ENCODE peak calls at places on chromosomes 6 and 20, in six cellular contexts. M, L, I, W, K and A are unnamed samples.

GRCh38 chr6:167152858-167153257 is 4.9 kb downstream of the GPR31 start:
- DNase-seq in M (no peak), K (no peak), I (no peak), W (peak), L (no peak), A (no peak)

GRCh38 chr6:135974416-135974815 is 122.9 kb downstream of the PDE7B start:
- DNase-seq in M (no peak), W (no peak), I (no peak), L (no peak), K (no peak), A (no peak)

GRCh38 chr6:6758915-6759654 is 170.6 kb downstream of the LY86 start:
- DNase-seq in I (peak), W (peak), L (peak), K (peak), M (peak), A (peak)

GRCh38 chr6:134680433-134680832 is 269.5 kb downstream of the ALDH8A1 start:
- DNase-seq in K (no peak), W (no peak), L (no peak), M (no peak), I (no peak), A (no peak)

GRCh38 chr6:46392294-46392693 is 99.0 kb downstream of the RCAN2 start:
- DNase-seq in W (no peak), K (no peak), M (no peak), L (no peak), I (no peak), A (no peak)

GRCh38 chr6:165227644-165228329 is 81.6 kb downstream of the C6orf118 start:
- DNase-seq in I (no peak), L (no peak), K (no peak), W (no peak), M (no peak), A (peak)

GRCh38 chr20:46060301-46060881 is 29.4 kb downstream of the NCOA5 start:
- DNase-seq in K (peak), I (no peak), M (no peak), L (no peak), W (peak), A (peak)

GRCh38 chr6:71855406-71855805 is 30.9 kb upstream of the RIMS1 start:
- DNase-seq in L (no peak), W (no peak), I (peak), M (no peak), K (no peak), A (peak)

GRCh38 chr6:134519456-134519855 is 201.5 kb upstream of the SGK1 start:
- DNase-seq in K (peak), I (no peak), W (peak), L (no peak), M (no peak), A (peak)

GRCh38 chr6:160221423-160221822 is 37.2 kb downstream of the SLC22A2 start:
- DNase-seq in M (no peak), K (no peak), L (no peak), I (peak), W (peak), A (peak)

GRCh38 chr6:167054987-167055386 is 55.8 kb downstream of the CEP43 start:
- DNase-seq in M (no peak), K (no peak), L (no peak), W (no peak), I (no peak), A (peak)

GRCh38 chr6:148577687-148578488 is 168.9 kb upstream of the UST start:
- DNase-seq in K (peak), L (peak), I (peak), W (no peak), M (peak), A (peak)

GRCh38 chr6:166381381-166381732 is 1.4 kb downstream of the MPC1 start:
- DNase-seq in W (no peak), K (no peak), M (no peak), I (no peak), L (no peak), A (no peak)

GRCh38 chr20:4813839-4814695 is 92.4 kb downstream of the PRND start:
- DNase-seq in K (peak), W (peak), M (no peak), L (no peak), I (no peak), A (peak)

GRCh38 chr6:105892577-105893262 is 193.4 kb upstream of the PRDM1 start:
- DNase-seq in L (peak), I (peak), W (peak), M (no peak), K (no peak), A (peak)

GRCh38 chr6:21111399-21111725 is 482.2 kb upstream of the SOX4 start:
- DNase-seq in L (no peak), W (no peak), M (no peak), I (peak), K (peak), A (no peak)

GRCh38 chr6:41941280-41942044 is at the start of gene CCND3:
- DNase-seq in M (peak), K (peak), L (peak), W (peak), I (peak), A (peak)

GRCh38 chr6:41939091-41939847 is 2.3 kb downstream of the CCND3 start:
- DNase-seq in M (no peak), W (no peak), L (peak), I (no peak), K (no peak), A (peak)

GRCh38 chr6:41939848-41940758 is 1.5 kb downstream of the CCND3 start:
- DNase-seq in L (peak), W (no peak), K (no peak), I (no peak), M (no peak), A (peak)

GRCh38 chr6:41940759-41941279 is 789 bp downstream of the CCND3 start:
- DNase-seq in M (no peak), W (no peak), L (no peak), I (no peak), K (peak), A (peak)

GRCh38 chr6:41942045-41942851 is 640 bp upstream of the CCND3 start:
- DNase-seq in K (peak), W (no peak), I (no peak), M (no peak), L (no peak), A (no peak)
- TF ChIP-seq MYC in K (no peak), W (no peak), I (no peak), M (no peak), L (no peak), A (no peak)

DNA sequence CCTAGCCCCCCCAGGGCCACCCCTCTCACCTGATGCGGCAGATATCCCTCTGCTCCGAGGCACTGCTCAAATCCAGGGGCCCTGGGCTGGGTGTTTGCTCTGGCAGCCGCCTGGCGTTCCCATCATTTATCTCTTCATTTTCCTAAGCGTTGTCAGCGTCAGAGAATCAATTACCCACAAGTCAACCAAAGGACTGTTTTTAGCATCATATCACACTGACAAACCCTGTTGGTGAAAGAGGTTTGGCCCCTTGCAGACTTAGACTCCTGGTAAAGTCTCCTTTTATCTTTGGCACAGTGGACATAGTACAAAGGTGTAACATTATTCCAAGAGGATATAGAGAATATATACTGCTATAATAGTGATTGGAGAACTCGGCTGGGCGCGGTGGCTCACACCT is at the start of gene GHRH:
- DNase-seq in M (no peak), L (no peak), K (no peak), I (no peak), W (no peak), A (no peak)
- H3K4me3 ChIP-seq in M (no peak), L (no peak), K (no peak), I (no peak), W (no peak), A (no peak)

DNA sequence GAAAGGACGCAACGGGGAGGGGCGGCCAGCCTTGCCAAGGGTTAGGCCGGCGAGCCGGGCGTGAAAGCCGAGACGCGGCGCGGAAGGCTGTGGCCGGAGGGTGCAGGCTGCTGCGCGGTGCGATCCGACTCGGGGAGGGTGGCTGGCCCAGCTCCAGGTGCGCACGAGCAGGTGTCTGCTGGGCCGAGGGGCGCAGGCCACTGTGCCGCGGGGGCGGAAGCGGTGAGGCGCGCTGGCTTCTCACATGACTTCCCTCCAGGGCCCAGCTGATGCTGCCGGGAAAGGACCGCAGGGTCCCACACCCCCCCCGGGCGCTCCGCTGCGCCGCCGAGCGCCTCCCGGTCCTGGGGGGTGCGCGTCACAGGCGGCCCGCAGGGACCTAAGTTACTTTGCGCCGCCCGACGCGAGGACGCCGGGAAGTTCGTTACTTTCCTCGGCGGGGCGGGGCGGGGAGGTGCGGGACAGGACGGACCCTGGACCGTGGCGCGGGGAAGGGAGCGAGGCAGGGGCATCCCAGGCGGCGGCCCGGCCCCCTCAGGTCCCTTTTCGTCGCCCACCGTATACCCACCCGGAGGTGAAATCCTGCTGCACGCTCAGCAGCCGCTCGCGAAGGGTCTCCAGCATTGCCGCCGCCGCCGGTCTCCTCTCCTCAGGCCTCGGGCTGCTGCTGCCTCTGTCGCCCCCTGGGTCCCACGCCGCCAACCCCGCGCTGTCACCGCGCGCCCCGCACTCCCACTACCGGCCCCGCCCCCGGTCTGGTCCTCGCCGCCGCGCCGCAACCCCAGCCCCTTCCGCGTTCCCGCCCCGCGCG is at the start of gene DTNBP1:
- DNase-seq in M (peak), K (peak), W (peak), I (peak), L (peak), A (peak)
- TF ChIP-seq POLR2A in M (peak), K (peak), W (peak), I (peak), L (peak), A (peak)

GRCh38 chr6:90187437-90188049 is 109.1 kb downstream of the BACH2 start:
- DNase-seq in I (no peak), M (no peak), L (no peak), W (no peak), K (no peak), A (no peak)

GRCh38 chr6:90180526-90180925 is 116.1 kb downstream of the BACH2 start:
- DNase-seq in M (no peak), L (no peak), K (no peak), W (no peak), I (no peak), A (no peak)

GRCh38 chr6:90183587-90184333 is 112.9 kb downstream of the BACH2 start:
- DNase-seq in L (no peak), I (no peak), K (no peak), W (no peak), M (no peak), A (no peak)

GRCh38 chr6:90186637-90187361 is 109.8 kb downstream of the BACH2 start:
- DNase-seq in L (no peak), I (no peak), K (no peak), M (no peak), W (no peak), A (no peak)

GRCh38 chr6:90184334-90185298 is 112.0 kb downstream of the BACH2 start:
- DNase-seq in M (no peak), I (no peak), L (peak), K (peak), W (no peak), A (no peak)
- TF ChIP-seq MYC in M (no peak), I (no peak), L (no peak), K (no peak), W (no peak), A (no peak)